ENCODE peak calls at places on chromosomes 13 and 19, in ten cellular contexts. B, V, C, H, N, F, L, S, Q and W are unnamed samples.

GRCh38 chr13:113821847-113822246 is 42.0 kb downstream of the GAS6 start:
- DNase-seq in S (no peak), V (no peak), Q (no peak), C (no peak), L (no peak), N (no peak), F (no peak), B (no peak), H (no peak), W (no peak)

GRCh38 chr19:55431183-55431582 is 11.9 kb downstream of the SHISA7 start:
- DNase-seq in N (no peak), Q (no peak), F (no peak), H (no peak), L (no peak), C (no peak), B (no peak), V (no peak), S (no peak), W (no peak)

GRCh38 chr19:30677702-30678101 is 305.5 kb downstream of the ZNF536 start:
- DNase-seq in C (no peak), V (no peak), S (no peak), L (no peak), B (no peak), F (no peak), N (no peak), H (no peak), Q (no peak), W (no peak)

GRCh38 chr19:49591731-49592485 is 926 bp downstream of the PRR12 start:
- DNase-seq in Q (no peak), C (peak), V (no peak), F (peak), B (no peak), L (no peak), N (peak), H (peak), S (peak), W (peak)

GRCh38 chr19:44807652-44808462 is 1.0 kb upstream of the BCAM start:
- DNase-seq in N (peak), S (peak), L (no peak), Q (peak), C (peak), B (no peak), F (peak), V (no peak), H (peak), W (peak)

GRCh38 chr19:8355631-8356402 is 8.1 kb upstream of the ANGPTL4 start:
- DNase-seq in S (peak), F (peak), N (no peak), H (peak), Q (no peak), B (no peak), L (no peak), C (no peak), V (no peak), W (peak)

GRCh38 chr13:35891973-35892441 is 239.2 kb downstream of the DCLK1 start:
- DNase-seq in N (no peak), B (no peak), H (peak), L (no peak), F (peak), S (no peak), V (no peak), Q (no peak), C (no peak), W (peak)

GRCh38 chr13:98457053-98457452 is 119.9 kb downstream of the STK24 start:
- DNase-seq in C (no peak), Q (no peak), F (no peak), L (no peak), H (no peak), B (no peak), S (no peak), N (no peak), V (no peak), W (no peak)